ENCODE peak calls at places on chromosomes 11 and 22, in ten cellular contexts. One of them, this sample, is unnamed.

GRCh38 chr11:118924591-118925585 is 838 bp downstream of the BCL9L start:
- DNase-seq in tibial nerve: no peak
- DNase-seq in uterus: peak; percentile 35
- DNase-seq in Peyer's patch: peak; percentile 77
- DNase-seq in upper lobe of right lung: peak; percentile 82
- DNase-seq in RWPE2: no peak
- DNase-seq in ascending aorta: no peak
- DNase-seq in right cardiac atrium: peak; percentile 87
- DNase-seq in naive thymus-derived CD4-positive, alpha-beta T cell: peak; percentile 8
- DNase-seq in Panc1: no peak
- DNase-seq in this sample: peak; percentile 85

GRCh38 chr11:119258180-119258579 is 52.0 kb downstream of the CBL start:
- DNase-seq in tibial nerve: no peak
- DNase-seq in ascending aorta: no peak
- DNase-seq in uterus: no peak
- DNase-seq in naive thymus-derived CD4-positive, alpha-beta T cell: no peak
- DNase-seq in RWPE2: no peak
- DNase-seq in Peyer's patch: no peak
- DNase-seq in upper lobe of right lung: no peak
- DNase-seq in right cardiac atrium: no peak
- DNase-seq in Panc1: no peak
- DNase-seq in this sample: no peak

GRCh38 chr11:86134580-86135318 is 65.9 kb upstream of the PICALM start:
- DNase-seq in RWPE2: no peak
- DNase-seq in right cardiac atrium: no peak
- DNase-seq in Peyer's patch: peak; percentile 51
- DNase-seq in naive thymus-derived CD4-positive, alpha-beta T cell: no peak
- DNase-seq in ascending aorta: no peak
- DNase-seq in Panc1: no peak
- DNase-seq in tibial nerve: no peak
- DNase-seq in uterus: no peak
- DNase-seq in upper lobe of right lung: no peak
- DNase-seq in this sample: no peak

GRCh38 chr22:27879923-27880322 is 39.1 kb downstream of the PITPNB start:
- DNase-seq in upper lobe of right lung: no peak
- DNase-seq in ascending aorta: no peak
- DNase-seq in Panc1: no peak
- DNase-seq in naive thymus-derived CD4-positive, alpha-beta T cell: no peak
- DNase-seq in right cardiac atrium: no peak
- DNase-seq in tibial nerve: no peak
- DNase-seq in uterus: no peak
- DNase-seq in RWPE2: no peak
- DNase-seq in Peyer's patch: no peak
- DNase-seq in this sample: no peak

GRCh38 chr22:26681395-26681821 is 24.0 kb downstream of the MIAT start:
- DNase-seq in RWPE2: no peak
- DNase-seq in naive thymus-derived CD4-positive, alpha-beta T cell: no peak
- DNase-seq in uterus: no peak
- DNase-seq in Peyer's patch: no peak
- DNase-seq in Panc1: no peak
- DNase-seq in ascending aorta: no peak
- DNase-seq in tibial nerve: no peak
- DNase-seq in right cardiac atrium: peak; percentile 43
- DNase-seq in upper lobe of right lung: peak; percentile 70
- DNase-seq in this sample: no peak

GRCh38 chr11:17163742-17164141 is 44.0 kb downstream of the PIK3C2A start:
- DNase-seq in naive thymus-derived CD4-positive, alpha-beta T cell: no peak
- DNase-seq in Peyer's patch: no peak
- DNase-seq in right cardiac atrium: no peak
- DNase-seq in Panc1: no peak
- DNase-seq in upper lobe of right lung: no peak
- DNase-seq in ascending aorta: no peak
- DNase-seq in RWPE2: no peak
- DNase-seq in uterus: no peak
- DNase-seq in tibial nerve: no peak
- DNase-seq in this sample: no peak

GRCh38 chr11:100563541-100564280 is 123.4 kb upstream of the ARHGAP42 start:
- DNase-seq in right cardiac atrium: no peak
- DNase-seq in uterus: no peak
- DNase-seq in ascending aorta: no peak
- DNase-seq in upper lobe of right lung: no peak
- DNase-seq in Peyer's patch: no peak
- DNase-seq in tibial nerve: no peak
- DNase-seq in RWPE2: no peak
- DNase-seq in Panc1: no peak
- DNase-seq in naive thymus-derived CD4-positive, alpha-beta T cell: no peak
- DNase-seq in this sample: no peak

GRCh38 chr11:69048056-69048717 is 545 bp upstream of the TPCN2 start:
- DNase-seq in uterus: no peak
- DNase-seq in Panc1: no peak
- DNase-seq in ascending aorta: no peak
- DNase-seq in upper lobe of right lung: no peak
- DNase-seq in RWPE2: no peak
- DNase-seq in Peyer's patch: no peak
- DNase-seq in tibial nerve: no peak
- DNase-seq in naive thymus-derived CD4-positive, alpha-beta T cell: no peak
- DNase-seq in right cardiac atrium: peak; percentile 4
- DNase-seq in this sample: no peak

GRCh38 chr22:47192106-47192650 is 429.7 kb downstream of the TBC1D22A start:
- DNase-seq in Peyer's patch: peak; percentile 50
- DNase-seq in Panc1: no peak
- DNase-seq in RWPE2: peak; percentile 67
- DNase-seq in upper lobe of right lung: peak; percentile 57
- DNase-seq in right cardiac atrium: peak; percentile 44
- DNase-seq in uterus: no peak
- DNase-seq in ascending aorta: no peak
- DNase-seq in tibial nerve: no peak
- DNase-seq in naive thymus-derived CD4-positive, alpha-beta T cell: peak; percentile 2
- DNase-seq in this sample: no peak

GRCh38 chr11:120773501-120774031 is 250.3 kb upstream of the TBCEL start:
- DNase-seq in upper lobe of right lung: no peak
- DNase-seq in uterus: no peak
- DNase-seq in RWPE2: no peak
- DNase-seq in tibial nerve: no peak
- DNase-seq in naive thymus-derived CD4-positive, alpha-beta T cell: no peak
- DNase-seq in Panc1: no peak
- DNase-seq in right cardiac atrium: no peak
- DNase-seq in Peyer's patch: no peak
- DNase-seq in ascending aorta: no peak
- DNase-seq in this sample: no peak

GRCh38 chr22:30866216-30866615 is 102.4 kb downstream of the MORC2 start:
- DNase-seq in upper lobe of right lung: peak; percentile 38
- DNase-seq in ascending aorta: no peak
- DNase-seq in Peyer's patch: peak; percentile 26
- DNase-seq in naive thymus-derived CD4-positive, alpha-beta T cell: no peak
- DNase-seq in right cardiac atrium: no peak
- DNase-seq in Panc1: no peak
- DNase-seq in uterus: no peak
- DNase-seq in RWPE2: peak; percentile 19
- DNase-seq in tibial nerve: no peak
- DNase-seq in this sample: peak; percentile 17

GRCh38 chr11:125517116-125517804 is 21.2 kb upstream of the FEZ1 start:
- DNase-seq in upper lobe of right lung: no peak
- DNase-seq in naive thymus-derived CD4-positive, alpha-beta T cell: no peak
- DNase-seq in right cardiac atrium: no peak
- DNase-seq in Peyer's patch: no peak
- DNase-seq in RWPE2: no peak
- DNase-seq in tibial nerve: no peak
- DNase-seq in ascending aorta: no peak
- DNase-seq in Panc1: no peak
- DNase-seq in uterus: peak; percentile 22
- DNase-seq in this sample: no peak
- H3K4me1 ChIP-seq in upper lobe of right lung: peaks cover 3% of the 10 kb centered on the region
- H3K4me1 ChIP-seq in naive thymus-derived CD4-positive, alpha-beta T cell: peaks cover 24% of the 10 kb centered on the region
- H3K4me1 ChIP-seq in right cardiac atrium: no peaks in the 10 kb centered on the region
- H3K4me1 ChIP-seq in Peyer's patch: no peaks in the 10 kb centered on the region
- H3K4me1 ChIP-seq in RWPE2: peaks cover 7% of the 10 kb centered on the region
- H3K4me1 ChIP-seq in tibial nerve: peaks cover 10% of the 10 kb centered on the region
- H3K4me1 ChIP-seq in ascending aorta: no peaks in the 10 kb centered on the region
- H3K4me1 ChIP-seq in Panc1: no peaks in the 10 kb centered on the region
- H3K4me1 ChIP-seq in uterus: no peaks in the 10 kb centered on the region
- H3K4me1 ChIP-seq in this sample: no peaks in the 10 kb centered on the region

GRCh38 chr22:23496445-23496833 is 83.7 kb downstream of the IGLL1 start:
- DNase-seq in upper lobe of right lung: peak; percentile 33
- DNase-seq in tibial nerve: no peak
- DNase-seq in right cardiac atrium: no peak
- DNase-seq in RWPE2: no peak
- DNase-seq in Peyer's patch: no peak
- DNase-seq in Panc1: no peak
- DNase-seq in uterus: no peak
- DNase-seq in ascending aorta: no peak
- DNase-seq in naive thymus-derived CD4-positive, alpha-beta T cell: no peak
- DNase-seq in this sample: no peak
- H3K27me3 ChIP-seq in upper lobe of right lung: no peaks in the 10 kb centered on the region
- H3K27me3 ChIP-seq in tibial nerve: no peaks in the 10 kb centered on the region
- H3K27me3 ChIP-seq in right cardiac atrium: no peaks in the 10 kb centered on the region
- H3K27me3 ChIP-seq in RWPE2: no peaks in the 10 kb centered on the region
- H3K27me3 ChIP-seq in Peyer's patch: no peaks in the 10 kb centered on the region
- H3K27me3 ChIP-seq in Panc1: no peaks in the 10 kb centered on the region
- H3K27me3 ChIP-seq in uterus: no peaks in the 10 kb centered on the region
- H3K27me3 ChIP-seq in ascending aorta: no peaks in the 10 kb centered on the region
- H3K27me3 ChIP-seq in naive thymus-derived CD4-positive, alpha-beta T cell: no peaks in the 10 kb centered on the region
- H3K27me3 ChIP-seq in this sample: no peaks in the 10 kb centered on the region

GRCh38 chr11:76592961-76593360 is 77.6 kb downstream of the LRRC32 start:
- DNase-seq in ascending aorta: no peak
- DNase-seq in Panc1: no peak
- DNase-seq in Peyer's patch: no peak
- DNase-seq in tibial nerve: no peak
- DNase-seq in uterus: no peak
- DNase-seq in naive thymus-derived CD4-positive, alpha-beta T cell: no peak
- DNase-seq in RWPE2: no peak
- DNase-seq in right cardiac atrium: peak; percentile 17
- DNase-seq in upper lobe of right lung: no peak
- DNase-seq in this sample: no peak

GRCh38 chr11:76592025-76592914 is 78.3 kb downstream of the LRRC32 start:
- DNase-seq in right cardiac atrium: no peak
- DNase-seq in RWPE2: no peak
- DNase-seq in upper lobe of right lung: no peak
- DNase-seq in naive thymus-derived CD4-positive, alpha-beta T cell: no peak
- DNase-seq in Panc1: no peak
- DNase-seq in ascending aorta: no peak
- DNase-seq in uterus: no peak
- DNase-seq in tibial nerve: no peak
- DNase-seq in Peyer's patch: no peak
- DNase-seq in this sample: no peak

GRCh38 chr11:76589945-76590630 is 80.5 kb downstream of the LRRC32 start:
- DNase-seq in RWPE2: no peak
- DNase-seq in Panc1: no peak
- DNase-seq in upper lobe of right lung: no peak
- DNase-seq in uterus: no peak
- DNase-seq in right cardiac atrium: peak; percentile 32
- DNase-seq in tibial nerve: no peak
- DNase-seq in Peyer's patch: no peak
- DNase-seq in ascending aorta: no peak
- DNase-seq in naive thymus-derived CD4-positive, alpha-beta T cell: no peak
- DNase-seq in this sample: no peak

GRCh38 chr11:76590631-76590950 is 80.0 kb downstream of the LRRC32 start:
- DNase-seq in ascending aorta: no peak
- DNase-seq in naive thymus-derived CD4-positive, alpha-beta T cell: no peak
- DNase-seq in Panc1: no peak
- DNase-seq in Peyer's patch: no peak
- DNase-seq in tibial nerve: no peak
- DNase-seq in uterus: no peak
- DNase-seq in upper lobe of right lung: no peak
- DNase-seq in right cardiac atrium: peak; percentile 42
- DNase-seq in RWPE2: no peak
- DNase-seq in this sample: no peak

DNA sequence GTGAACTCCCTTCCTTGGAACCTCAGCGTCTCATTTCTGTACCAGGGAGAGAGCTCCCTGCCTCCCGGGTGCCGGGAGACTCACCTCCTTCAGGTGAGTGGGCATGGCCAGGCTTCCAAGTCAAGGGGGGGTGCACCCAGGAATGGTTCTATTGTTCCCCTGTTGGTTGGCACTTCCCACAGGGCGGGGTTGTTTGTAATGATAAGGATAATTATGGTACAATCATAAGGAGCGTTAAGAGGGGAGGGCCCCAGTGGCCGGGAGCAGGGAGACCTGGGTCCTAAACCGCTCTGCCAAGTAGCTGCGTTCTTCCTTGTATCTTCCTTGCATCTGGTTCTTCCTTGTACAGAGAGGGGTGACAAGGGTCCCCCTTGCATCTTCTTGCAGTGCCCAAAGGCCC is 79.1 kb downstream of the LRRC32 start:
- DNase-seq in upper lobe of right lung: no peak
- DNase-seq in Panc1: no peak
- DNase-seq in tibial nerve: no peak
- DNase-seq in ascending aorta: no peak
- DNase-seq in RWPE2: no peak
- DNase-seq in right cardiac atrium: no peak
- DNase-seq in uterus: no peak
- DNase-seq in naive thymus-derived CD4-positive, alpha-beta T cell: no peak
- DNase-seq in Peyer's patch: no peak
- DNase-seq in this sample: no peak
- H3K4me1 ChIP-seq in upper lobe of right lung: peaks cover 17% of the 10 kb centered on the region
- H3K4me1 ChIP-seq in Panc1: no peaks in the 10 kb centered on the region
- H3K4me1 ChIP-seq in tibial nerve: peaks cover 12% of the 10 kb centered on the region
- H3K4me1 ChIP-seq in ascending aorta: no peaks in the 10 kb centered on the region
- H3K4me1 ChIP-seq in RWPE2: no peaks in the 10 kb centered on the region
- H3K4me1 ChIP-seq in right cardiac atrium: peaks cover 2% of the 10 kb centered on the region
- H3K4me1 ChIP-seq in uterus: no peaks in the 10 kb centered on the region
- H3K4me1 ChIP-seq in naive thymus-derived CD4-positive, alpha-beta T cell: no peaks in the 10 kb centered on the region
- H3K4me1 ChIP-seq in Peyer's patch: no peaks in the 10 kb centered on the region
- H3K4me1 ChIP-seq in this sample: peaks cover 24% of the 10 kb centered on the region

GRCh38 chr22:28983190-28983589 is 78.4 kb downstream of the C22orf31 start:
- DNase-seq in ascending aorta: no peak
- DNase-seq in tibial nerve: no peak
- DNase-seq in naive thymus-derived CD4-positive, alpha-beta T cell: no peak
- DNase-seq in RWPE2: no peak
- DNase-seq in Peyer's patch: no peak
- DNase-seq in upper lobe of right lung: no peak
- DNase-seq in uterus: no peak
- DNase-seq in right cardiac atrium: no peak
- DNase-seq in Panc1: no peak
- DNase-seq in this sample: no peak

GRCh38 chr22:28984482-28985158 is 77.0 kb downstream of the C22orf31 start:
- DNase-seq in right cardiac atrium: no peak
- DNase-seq in Panc1: no peak
- DNase-seq in upper lobe of right lung: no peak
- DNase-seq in naive thymus-derived CD4-positive, alpha-beta T cell: no peak
- DNase-seq in RWPE2: no peak
- DNase-seq in tibial nerve: no peak
- DNase-seq in ascending aorta: no peak
- DNase-seq in uterus: no peak
- DNase-seq in Peyer's patch: no peak
- DNase-seq in this sample: no peak

GRCh38 chr22:28983788-28984441 is 77.7 kb downstream of the C22orf31 start:
- DNase-seq in Panc1: no peak
- DNase-seq in uterus: no peak
- DNase-seq in upper lobe of right lung: no peak
- DNase-seq in naive thymus-derived CD4-positive, alpha-beta T cell: no peak
- DNase-seq in ascending aorta: no peak
- DNase-seq in tibial nerve: no peak
- DNase-seq in RWPE2: no peak
- DNase-seq in right cardiac atrium: no peak
- DNase-seq in Peyer's patch: no peak
- DNase-seq in this sample: no peak

GRCh38 chr22:28980326-28980725 is 81.3 kb downstream of the C22orf31 start:
- DNase-seq in RWPE2: no peak
- DNase-seq in ascending aorta: no peak
- DNase-seq in Panc1: no peak
- DNase-seq in Peyer's patch: no peak
- DNase-seq in uterus: no peak
- DNase-seq in upper lobe of right lung: no peak
- DNase-seq in tibial nerve: no peak
- DNase-seq in naive thymus-derived CD4-positive, alpha-beta T cell: no peak
- DNase-seq in right cardiac atrium: no peak
- DNase-seq in this sample: no peak

GRCh38 chr22:28981818-28982499 is 79.7 kb downstream of the C22orf31 start:
- DNase-seq in RWPE2: no peak
- DNase-seq in naive thymus-derived CD4-positive, alpha-beta T cell: no peak
- DNase-seq in right cardiac atrium: no peak
- DNase-seq in tibial nerve: no peak
- DNase-seq in Peyer's patch: no peak
- DNase-seq in Panc1: no peak
- DNase-seq in ascending aorta: no peak
- DNase-seq in upper lobe of right lung: no peak
- DNase-seq in uterus: no peak
- DNase-seq in this sample: no peak
- H3K27me3 ChIP-seq in RWPE2: no peaks in the 10 kb centered on the region
- H3K27me3 ChIP-seq in naive thymus-derived CD4-positive, alpha-beta T cell: no peaks in the 10 kb centered on the region
- H3K27me3 ChIP-seq in right cardiac atrium: no peaks in the 10 kb centered on the region
- H3K27me3 ChIP-seq in tibial nerve: no peaks in the 10 kb centered on the region
- H3K27me3 ChIP-seq in Peyer's patch: no peaks in the 10 kb centered on the region
- H3K27me3 ChIP-seq in Panc1: no peaks in the 10 kb centered on the region
- H3K27me3 ChIP-seq in ascending aorta: no peaks in the 10 kb centered on the region
- H3K27me3 ChIP-seq in upper lobe of right lung: no peaks in the 10 kb centered on the region
- H3K27me3 ChIP-seq in uterus: no peaks in the 10 kb centered on the region
- H3K27me3 ChIP-seq in this sample: no peaks in the 10 kb centered on the region